ENCODE peak calls at places on chromosomes 13 and 19, in seven cellular contexts. W is GM12865; E is activated naive CD4-positive, alpha-beta T cell treated with Interleukin-2 at 50 U/mL for 16 hours; M is iris pigment epithelial cell; Y is NCI-H524; K is activated CD4-positive, alpha-beta T cell treated with anti-CD3 and anti-CD28 coated beads, Interleukin-2, amount 50 U/mL, for 24 hours; N is transverse colon. R is an unnamed sample.

GRCh38 chr19:3978145-3978544 is 7.1 kb downstream of the EEF2 start:
- DNase-seq in W (no peak), E (no peak), M (no peak), Y (no peak), K (no peak), N (no peak), R (no peak)

GRCh38 chr19:33798701-33799111 is 2.0 kb downstream of the KCTD15 start:
- DNase-seq in W (no peak), E (no peak), M (peak; percentile 56), Y (no peak), K (no peak), N (no peak), R (no peak)

GRCh38 chr19:3423183-3423829 is 56.9 kb downstream of the NFIC start:
- DNase-seq in W (no peak), E (no peak), M (no peak), Y (no peak), K (no peak), N (no peak), R (no peak)

GRCh38 chr13:75739244-75739868 is 103.2 kb downstream of the LMO7 start:
- DNase-seq in W (peak; percentile 41), E (no peak), M (no peak), Y (no peak), K (no peak), N (no peak), R (no peak)

GRCh38 chr19:5826531-5827341 is 12.8 kb downstream of the FUT6 start:
- DNase-seq in W (peak; percentile 59), E (peak; percentile 7), M (no peak), Y (peak; percentile 90), K (no peak), N (peak; percentile 88), R (peak; percentile 85)

GRCh38 chr13:49428041-49428763 is 15.7 kb downstream of the CAB39L start:
- DNase-seq in W (no peak), E (no peak), M (no peak), Y (no peak), K (no peak), N (no peak), R (no peak)

GRCh38 chr19:47534628-47535027 is 19.8 kb upstream of the NAPA start:
- DNase-seq in W (no peak), E (no peak), M (no peak), Y (no peak), K (no peak), N (no peak), R (no peak)

GRCh38 chr13:20814224-20814910 is 40.6 kb upstream of the EEF1AKMT1 start:
- DNase-seq in W (no peak), E (no peak), M (peak; percentile 98), Y (peak; percentile 99), K (no peak), N (peak; percentile 60), R (no peak)

GRCh38 chr19:29603308-29603707 is 2.8 kb upstream of the POP4 start:
- DNase-seq in W (no peak), E (no peak), M (no peak), Y (no peak), K (no peak), N (no peak), R (no peak)

GRCh38 chr19:41888926-41889325 is 5.9 kb downstream of the ARHGEF1 start:
- DNase-seq in W (no peak), E (no peak), M (no peak), Y (no peak), K (no peak), N (no peak), R (no peak)

GRCh38 chr19:31350693-31351211 is 1.5 kb upstream of the TSHZ3 start:
- DNase-seq in W (no peak), E (peak; percentile 45), M (peak; percentile 65), Y (no peak), K (no peak), N (peak; percentile 41), R (no peak)

GRCh38 chr19:55095260-55096060 is 19.8 kb downstream of the EPS8L1 start:
- DNase-seq in W (no peak), E (no peak), M (no peak), Y (no peak), K (no peak), N (no peak), R (peak; percentile 44)

GRCh38 chr13:48188129-48188528 is 44.9 kb upstream of the ITM2B start:
- DNase-seq in W (no peak), E (no peak), M (no peak), Y (no peak), K (no peak), N (no peak), R (no peak)

GRCh38 chr13:70457474-70457873 is 349.2 kb upstream of the KLHL1 start:
- DNase-seq in W (no peak), E (no peak), M (peak; percentile 13), Y (no peak), K (no peak), N (no peak), R (no peak)

GRCh38 chr13:96817336-96817941 is 176.8 kb downstream of the OXGR1 start:
- DNase-seq in W (peak; percentile 16), E (no peak), M (peak; percentile 33), Y (peak; percentile 36), K (no peak), N (no peak), R (peak; percentile 53)

GRCh38 chr19:40739871-40740703 is 10.2 kb downstream of the ACTMAP start:
- DNase-seq in W (no peak), E (no peak), M (no peak), Y (no peak), K (no peak), N (no peak), R (no peak)

GRCh38 chr13:101520672-101521071 is 68.2 kb downstream of the ITGBL1 start:
- DNase-seq in W (peak; percentile 13), E (peak; percentile 13), M (peak; percentile 90), Y (no peak), K (no peak), N (no peak), R (no peak)

GRCh38 chr13:44764334-44764733 is 188.2 kb upstream of the TSC22D1 start:
- DNase-seq in W (no peak), E (no peak), M (peak; percentile 14), Y (no peak), K (no peak), N (peak; percentile 78), R (no peak)

GRCh38 chr13:42215578-42216421 is 56.2 kb upstream of the AKAP11 start:
- DNase-seq in W (peak; percentile 39), E (peak; percentile 5), M (peak; percentile 67), Y (peak; percentile 30), K (no peak), N (no peak), R (peak; percentile 58)

GRCh38 chr19:4556574-4557185 is 2.8 kb downstream of the SEMA6B start:
- DNase-seq in W (peak; percentile 31), E (peak; percentile 12), M (no peak), Y (no peak), K (no peak), N (peak; percentile 49), R (peak; percentile 65)

GRCh38 chr13:114135731-114136171 is 3.3 kb upstream of the RASA3 start:
- DNase-seq in W (no peak), E (no peak), M (no peak), Y (no peak), K (no peak), N (no peak), R (no peak)

GRCh38 chr13:94660695-94661324 is 51.5 kb downstream of the SOX21 start:
- DNase-seq in W (peak; percentile 47), E (no peak), M (peak; percentile 31), Y (peak; percentile 49), K (no peak), N (no peak), R (peak; percentile 70)

GRCh38 chr13:95480131-95480545 is 72.4 kb upstream of the CLDN10 start:
- DNase-seq in W (peak; percentile 65), E (peak; percentile 13), M (no peak), Y (no peak), K (no peak), N (no peak), R (no peak)

GRCh38 chr19:35757231-35757748 is 461 bp upstream of the HSPB6 start:
- DNase-seq in W (no peak), E (peak; percentile 19), M (peak; percentile 90), Y (no peak), K (no peak), N (peak; percentile 74), R (no peak)

GRCh38 chr19:49920624-49921363 is 8.2 kb upstream of the ATF5 start:
- DNase-seq in W (no peak), E (no peak), M (no peak), Y (no peak), K (no peak), N (peak; percentile 24), R (no peak)

GRCh38 chr13:20720499-20720898 is 17.0 kb downstream of the IL17D start:
- DNase-seq in W (no peak), E (no peak), M (no peak), Y (no peak), K (no peak), N (no peak), R (no peak)

GRCh38 chr13:27868639-27869435 is 51.0 kb upstream of the PDX1 start:
- DNase-seq in W (peak; percentile 28), E (no peak), M (peak; percentile 9), Y (no peak), K (no peak), N (no peak), R (peak; percentile 58)

GRCh38 chr19:11749751-11750150 is 11.0 kb upstream of the ZNF823 start:
- DNase-seq in W (no peak), E (no peak), M (no peak), Y (no peak), K (no peak), N (no peak), R (no peak)

GRCh38 chr19:54160182-54160811 is 776 bp upstream of the LENG1 start:
- DNase-seq in W (no peak), E (no peak), M (peak; percentile 34), Y (peak; percentile 55), K (no peak), N (no peak), R (no peak)

GRCh38 chr19:17026041-17026658 is 460 bp downstream of the CPAMD8 start:
- DNase-seq in W (no peak), E (peak; percentile 4), M (no peak), Y (no peak), K (no peak), N (peak; percentile 26), R (no peak)

GRCh38 chr19:49710372-49710951 is 19.5 kb downstream of the CPT1C start:
- DNase-seq in W (no peak), E (no peak), M (peak; percentile 55), Y (no peak), K (no peak), N (no peak), R (no peak)

GRCh38 chr13:85529216-85529590 is 270.0 kb downstream of the SLITRK6 start:
- DNase-seq in W (no peak), E (no peak), M (peak; percentile 8), Y (no peak), K (no peak), N (no peak), R (no peak)

GRCh38 chr13:49357694-49358093 is 86.2 kb downstream of the CAB39L start:
- DNase-seq in W (no peak), E (no peak), M (peak; percentile 82), Y (no peak), K (no peak), N (no peak), R (no peak)

GRCh38 chr19:38670921-38671398 is 23.5 kb downstream of the ACTN4 start:
- DNase-seq in W (no peak), E (no peak), M (no peak), Y (no peak), K (no peak), N (no peak), R (no peak)